ENCODE peak calls at places on chromosomes 2 and 18, in five cellular contexts. C, Q, Y, I and F are unnamed samples.

GRCh38 chr2:195445639-195446038 is 211.4 kb upstream of the SLC39A10 start:
- DNase-seq in C (no peak), Q (peak; percentile 19), Y (no peak), I (no peak), F (no peak)

GRCh38 chr18:13811993-13812392 is 12.0 kb upstream of the MC5R start:
- DNase-seq in C (peak; percentile 67), Q (no peak), Y (no peak), I (no peak), F (no peak)

GRCh38 chr2:60479226-60480088 is 74.0 kb downstream of the BCL11A start:
- DNase-seq in C (peak; percentile 33), Q (no peak), Y (no peak), I (no peak), F (peak; percentile 72)

GRCh38 chr2:202831241-202831997 is 40.1 kb downstream of the ICA1L start:
- DNase-seq in C (peak; percentile 73), Q (peak; percentile 62), Y (peak; percentile 29), I (no peak), F (no peak)

GRCh38 chr2:43518182-43518581 is 77.7 kb downstream of the THADA start:
- DNase-seq in C (no peak), Q (no peak), Y (no peak), I (no peak), F (no peak)

GRCh38 chr2:830419-831224 is 120.0 kb upstream of the SNTG2 start:
- DNase-seq in C (no peak), Q (no peak), Y (no peak), I (no peak), F (no peak)

GRCh38 chr2:42881732-42882131 is 89.3 kb upstream of the HAAO start:
- DNase-seq in C (peak; percentile 1), Q (no peak), Y (no peak), I (no peak), F (no peak)

GRCh38 chr2:200405599-200406298 is 99.3 kb downstream of the SPATS2L start:
- DNase-seq in C (no peak), Q (peak; percentile 92), Y (peak; percentile 66), I (no peak), F (no peak)

GRCh38 chr2:10876963-10877362 is 34.8 kb upstream of the KCNF1 start:
- DNase-seq in C (peak; percentile 20), Q (no peak), Y (no peak), I (no peak), F (no peak)

GRCh38 chr2:26899500-26900164 is 51.7 kb downstream of the DPYSL5 start:
- DNase-seq in C (peak; percentile 27), Q (no peak), Y (no peak), I (no peak), F (peak; percentile 44)

GRCh38 chr18:79637921-79638855 is 41.4 kb upstream of the CTDP1 start:
- DNase-seq in C (peak; percentile 53), Q (no peak), Y (peak; percentile 5), I (peak; percentile 45), F (peak; percentile 84)

GRCh38 chr18:12359515-12359927 is 17.5 kb downstream of the AFG3L2 start:
- DNase-seq in C (no peak), Q (peak; percentile 26), Y (no peak), I (no peak), F (no peak)

GRCh38 chr2:46025081-46025480 is 272.1 kb upstream of the EPAS1 start:
- DNase-seq in C (peak; percentile 13), Q (no peak), Y (no peak), I (no peak), F (no peak)

GRCh38 chr2:19356545-19357382 is 1.7 kb downstream of the OSR1 start:
- DNase-seq in C (peak; percentile 68), Q (peak; percentile 35), Y (no peak), I (no peak), F (peak; percentile 70)

GRCh38 chr2:239086325-239087020 is 238.6 kb downstream of the TWIST2 start:
- DNase-seq in C (no peak), Q (no peak), Y (no peak), I (no peak), F (no peak)

GRCh38 chr2:27435628-27436027 is 6.6 kb upstream of the KRTCAP3 start:
- DNase-seq in C (no peak), Q (no peak), Y (no peak), I (no peak), F (no peak)

GRCh38 chr18:43277164-43277600 is at the start of gene SYT4:
- DNase-seq in C (peak; percentile 94), Q (peak; percentile 78), Y (peak; percentile 84), I (no peak), F (no peak)

GRCh38 chr2:193446967-193447366 is 1252.2 kb upstream of the TMEFF2 start:
- DNase-seq in C (no peak), Q (no peak), Y (no peak), I (no peak), F (no peak)

GRCh38 chr18:62713651-62714247 is 1.6 kb upstream of the PHLPP1 start:
- DNase-seq in C (peak; percentile 54), Q (no peak), Y (peak; percentile 37), I (no peak), F (no peak)

GRCh38 chr2:16644204-16644925 is 21.3 kb downstream of the CYRIA start:
- DNase-seq in C (no peak), Q (no peak), Y (no peak), I (no peak), F (no peak)

GRCh38 chr18:34153711-34154110 is 71.0 kb downstream of the NOL4 start:
- DNase-seq in C (no peak), Q (peak; percentile 28), Y (no peak), I (no peak), F (no peak)

GRCh38 chr18:63924551-63924950 is 16.8 kb downstream of the SERPINB10 start:
- DNase-seq in C (no peak), Q (peak; percentile 2), Y (no peak), I (no peak), F (no peak)

GRCh38 chr18:61917870-61918269 is 25.1 kb upstream of the RNF152 start:
- DNase-seq in C (no peak), Q (no peak), Y (no peak), I (no peak), F (no peak)

GRCh38 chr2:121650554-121650930 is 1.3 kb upstream of the CLASP1 start:
- DNase-seq in C (peak; percentile 73), Q (peak; percentile 29), Y (no peak), I (no peak), F (no peak)

GRCh38 chr2:222771832-222772231 is 89.0 kb upstream of the ACSL3 start:
- DNase-seq in C (no peak), Q (no peak), Y (no peak), I (no peak), F (no peak)

GRCh38 chr2:25566094-25566493 is 107.3 kb downstream of the DTNB start:
- DNase-seq in C (peak; percentile 75), Q (no peak), Y (no peak), I (no peak), F (no peak)

GRCh38 chr2:23504591-23504990 is 119.6 kb downstream of the KLHL29 start:
- DNase-seq in C (no peak), Q (no peak), Y (no peak), I (no peak), F (no peak)

GRCh38 chr2:23505984-23506380 is 121.0 kb downstream of the KLHL29 start:
- DNase-seq in C (no peak), Q (no peak), Y (peak; percentile 87), I (no peak), F (no peak)

GRCh38 chr2:23506460-23507266 is 121.7 kb downstream of the KLHL29 start:
- DNase-seq in C (no peak), Q (no peak), Y (no peak), I (no peak), F (no peak)

GRCh38 chr2:23503682-23504081 is 118.7 kb downstream of the KLHL29 start:
- DNase-seq in C (no peak), Q (no peak), Y (no peak), I (no peak), F (no peak)

DNA sequence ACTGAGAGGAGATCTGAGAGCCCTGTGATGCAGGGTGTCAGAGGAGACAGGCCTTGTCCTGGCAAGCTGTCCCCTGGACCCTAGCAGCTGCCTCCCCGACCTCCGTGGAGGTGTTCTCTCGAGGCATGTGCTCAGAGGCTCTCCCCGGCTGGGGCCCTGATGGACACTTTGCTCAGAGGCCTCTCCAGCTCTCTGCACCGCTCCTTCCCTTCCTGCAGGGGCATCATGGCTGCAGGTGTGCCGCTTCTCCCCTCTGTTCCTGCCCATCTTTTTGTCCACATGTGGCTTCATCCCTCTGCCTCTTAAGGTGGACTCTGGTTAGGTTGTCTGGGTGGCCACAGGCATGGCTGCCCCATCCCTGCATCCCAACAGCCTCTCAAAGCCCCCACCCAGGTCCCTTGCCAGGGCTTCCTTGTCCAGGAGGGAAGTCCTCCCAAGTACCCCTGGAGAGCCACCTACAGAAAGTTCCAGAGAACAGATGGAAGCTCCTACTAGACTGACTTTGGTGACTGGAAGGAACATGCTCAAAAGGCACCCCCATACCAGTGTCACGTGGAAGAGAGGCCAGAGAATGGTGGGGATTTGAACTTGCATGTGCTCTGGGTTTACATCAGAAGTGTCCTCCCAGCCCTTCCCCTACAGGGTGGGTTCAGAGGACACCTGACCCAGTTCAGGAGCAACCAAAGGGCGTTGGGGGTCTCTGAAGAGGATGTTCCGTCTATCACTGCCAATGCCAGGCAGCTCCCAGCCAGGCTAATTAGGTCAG is 120.4 kb downstream of the KLHL29 start:
- DNase-seq in C (no peak), Q (no peak), Y (peak; percentile 73), I (no peak), F (no peak)
- TF ChIP-seq CTCF in C (peak; percentile 68), Q (no peak), Y (peak; percentile 78), I (no peak), F (no peak)

GRCh38 chr2:106859498-106859897 is 26.5 kb downstream of the ST6GAL2 start:
- DNase-seq in C (peak; percentile 59), Q (no peak), Y (no peak), I (no peak), F (peak; percentile 5)
- TF ChIP-seq CTCF in C (peak; percentile 58), Q (no peak), Y (no peak), I (no peak), F (no peak)

DNA sequence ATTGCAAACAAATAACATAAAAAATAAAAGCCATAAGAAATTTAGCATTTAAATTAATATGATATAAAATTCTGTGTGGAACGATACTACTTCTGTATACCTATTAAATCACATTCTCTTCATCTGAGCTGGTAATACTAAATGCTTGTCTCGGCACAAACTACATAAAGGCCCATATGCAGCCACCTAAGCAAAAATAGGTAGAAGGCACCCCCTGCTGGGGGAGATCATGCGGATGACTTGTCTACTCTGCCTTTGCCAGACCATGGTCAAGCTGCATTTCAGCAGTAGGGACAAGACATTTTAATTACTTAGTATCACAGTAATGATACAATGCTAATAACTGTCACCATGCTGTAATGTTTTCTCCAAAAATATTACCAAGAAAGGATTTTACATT is 108.0 kb downstream of the CDH19 start:
- DNase-seq in C (peak; percentile 94), Q (peak; percentile 48), Y (peak; percentile 66), I (no peak), F (no peak)
- TF ChIP-seq CTCF in C (peak; percentile 84), Q (peak; percentile 39), Y (peak; percentile 50), I (no peak), F (peak; percentile 29)

DNA sequence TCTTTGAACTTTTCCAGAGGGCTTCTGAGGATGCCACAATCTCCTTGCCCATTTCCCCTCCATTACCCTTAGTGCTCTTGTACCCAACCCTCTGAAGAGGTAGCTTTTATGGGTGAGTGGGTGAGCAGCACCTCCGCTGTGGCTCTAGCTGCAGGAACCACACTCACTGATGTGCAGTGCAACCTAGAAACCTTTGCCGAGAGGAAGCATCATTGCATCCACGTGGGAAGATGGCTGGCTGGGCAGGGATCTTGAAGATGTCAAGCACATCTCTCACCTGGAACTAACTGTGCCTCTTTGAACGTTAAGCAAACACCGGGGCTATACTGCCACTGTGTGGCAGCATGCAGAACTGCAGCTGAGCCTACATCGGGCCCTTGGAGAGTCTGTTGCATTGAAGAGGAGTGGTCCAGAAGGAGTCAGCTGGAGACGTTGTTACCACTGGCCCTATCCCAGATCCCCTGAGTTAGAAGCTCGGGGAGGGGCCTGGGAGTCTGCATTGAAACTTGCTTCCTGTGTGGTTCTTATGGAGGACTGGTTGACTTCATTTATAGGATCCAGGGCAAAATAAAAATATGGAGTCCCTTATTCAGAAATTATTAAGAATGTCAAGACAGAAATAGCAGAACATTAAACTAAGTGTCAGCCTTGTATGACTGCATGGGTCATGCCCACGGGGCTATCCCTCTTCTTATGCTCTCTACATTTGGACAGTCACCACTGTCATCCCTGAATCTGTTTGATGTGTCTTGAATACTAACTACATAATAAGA is 28.7 kb downstream of the IGFBP5 start:
- DNase-seq in C (peak; percentile 97), Q (peak; percentile 75), Y (peak; percentile 72), I (no peak), F (no peak)
- TF ChIP-seq CTCF in C (peak; percentile 99), Q (peak; percentile 99), Y (peak; percentile 98), I (peak; percentile 98), F (peak; percentile 94)